ENCODE peak calls at places on chromosomes 5 and 9, in ten cellular contexts. S is ureter; D is activated effector memory CD4-positive, alpha-beta T cell treated with Interleukin-2 at 50 U/mL for 16 hours; J is stimulated activated CD8-positive, alpha-beta memory T cell treated with anti-CD3 and anti-CD28 coated beads, Interleukin-15, amount 100 ng/mL, for 1 hour; I is activated CD8-positive, alpha-beta memory T cell treated with anti-CD3 and anti-CD28 coated beads, Interleukin-2, amount 10 ng/mL, durations not matched to agents 7 days and 5 days; A is H7; H is dorsolateral prefrontal cortex; W is RPMI8226; Z is HFFc6; K is small intestine. M is an unnamed sample.

GRCh38 chr9:90099262-90099982 is 494.6 kb downstream of the GADD45G start:
- DNase-seq in J (no peak), Z (no peak), D (no peak), K (peak), S (no peak), A (peak), I (no peak), H (no peak), W (no peak), M (no peak)

GRCh38 chr5:140219068-140219971 is 44.3 kb downstream of the CYSTM1 start:
- DNase-seq in J (no peak), I (no peak), H (no peak), K (peak), S (no peak), D (no peak), Z (no peak), W (no peak), A (no peak), M (no peak)

GRCh38 chr5:36606437-36607113 is at the start of gene SLC1A3:
- DNase-seq in A (peak), H (peak), Z (peak), K (peak), S (peak), W (peak), J (no peak), I (peak), D (no peak), M (no peak)

GRCh38 chr9:12604154-12604825 is 88.9 kb upstream of the TYRP1 start:
- DNase-seq in H (no peak), W (no peak), D (no peak), J (no peak), S (no peak), A (no peak), I (no peak), K (no peak), Z (peak), M (no peak)

GRCh38 chr9:123940721-123941534 is 11.0 kb upstream of the DENND1A start:
- DNase-seq in Z (no peak), A (no peak), I (no peak), K (no peak), H (no peak), S (no peak), W (no peak), D (no peak), J (no peak), M (no peak)

GRCh38 chr9:129962889-129963703 is 79.9 kb downstream of the FNBP1 start:
- DNase-seq in S (peak), D (peak), J (peak), Z (peak), A (no peak), W (peak), I (peak), H (no peak), K (peak), M (no peak)

GRCh38 chr5:132883261-132883834 is 9.9 kb downstream of the LEAP2 start:
- DNase-seq in J (no peak), Z (peak), I (no peak), H (peak), K (peak), W (peak), S (peak), D (no peak), A (no peak), M (no peak)

GRCh38 chr9:69476016-69476415 is 151.0 kb downstream of the ENTREP1 start:
- DNase-seq in W (peak), I (no peak), J (no peak), Z (no peak), K (peak), S (no peak), A (no peak), H (no peak), D (no peak), M (no peak)

GRCh38 chr9:131997779-131998178 is 81.9 kb downstream of the MED27 start:
- DNase-seq in I (no peak), H (peak), J (no peak), A (no peak), Z (no peak), S (peak), K (peak), D (no peak), W (no peak), M (no peak)

GRCh38 chr9:107486674-107487520 is 2.7 kb downstream of the KLF4 start:
- DNase-seq in K (no peak), W (no peak), H (no peak), A (no peak), I (no peak), D (no peak), S (peak), Z (no peak), J (no peak), M (no peak)

GRCh38 chr5:88660326-88660946 is 222.5 kb downstream of the MEF2C start:
- DNase-seq in W (peak), A (peak), Z (no peak), S (no peak), D (no peak), J (no peak), I (no peak), H (peak), K (no peak), M (peak)

GRCh38 chr5:157900644-157901043 is 41.7 kb upstream of the CLINT1 start:
- DNase-seq in K (no peak), I (no peak), J (no peak), A (peak), Z (no peak), D (no peak), S (no peak), H (no peak), W (peak), M (no peak)

GRCh38 chr5:88671808-88672499 is 211.0 kb downstream of the MEF2C start:
- DNase-seq in K (no peak), A (peak), H (no peak), D (no peak), J (no peak), W (peak), I (no peak), Z (no peak), S (no peak), M (no peak)